ENCODE peak calls at places on chromosomes 5 and 9, in five cellular contexts. X is neural crest cell, N is retina, C is cardiac septum, A is caudate nucleus. M is an unnamed sample.

GRCh38 chr5:93164690-93165089 is 416.3 kb downstream of the NR2F1-AS1 start:
- DNase-seq in X (no peak), N (no peak), C (no peak), A (no peak), M (peak; percentile 29)

GRCh38 chr5:125316913-125317545 is 570.6 kb upstream of the ZNF608 start:
- DNase-seq in X (no peak), N (no peak), C (no peak), A (no peak), M (peak; percentile 50)

GRCh38 chr5:138752341-138752950 is 779 bp upstream of the CTNNA1 start:
- DNase-seq in X (no peak), N (peak; percentile 32), C (no peak), A (no peak), M (peak; percentile 68)

GRCh38 chr9:86072393-86073016 is 26.9 kb downstream of the GOLM1 start:
- DNase-seq in X (no peak), N (no peak), C (no peak), A (no peak), M (no peak)

GRCh38 chr9:93093081-93093448 is 3.0 kb upstream of the CARD19 start:
- DNase-seq in X (no peak), N (no peak), C (no peak), A (no peak), M (peak; percentile 65)

GRCh38 chr9:131677051-131677444 is 62.8 kb downstream of the RAPGEF1 start:
- DNase-seq in X (no peak), N (no peak), C (no peak), A (no peak), M (no peak)

GRCh38 chr5:28374492-28374934 is 1336.1 kb upstream of the CDH9 start:
- DNase-seq in X (no peak), N (no peak), C (no peak), A (no peak), M (no peak)

GRCh38 chr5:150598821-150599273 is 41.6 kb upstream of the SYNPO start:
- DNase-seq in X (no peak), N (no peak), C (no peak), A (no peak), M (no peak)

GRCh38 chr5:55509768-55510522 is 24.8 kb downstream of the PLPP1 start:
- DNase-seq in X (no peak), N (no peak), C (no peak), A (no peak), M (peak; percentile 43)

GRCh38 chr9:106487256-106487655 is 375.7 kb upstream of the ZNF462 start:
- DNase-seq in X (no peak), N (no peak), C (no peak), A (peak; percentile 31), M (no peak)

GRCh38 chr9:136242908-136243525 is 2.6 kb downstream of the QSOX2 start:
- DNase-seq in X (no peak), N (no peak), C (no peak), A (no peak), M (no peak)

GRCh38 chr9:134049236-134049635 is 18.6 kb downstream of the BRD3 start:
- DNase-seq in X (no peak), N (no peak), C (peak; percentile 88), A (no peak), M (no peak)

GRCh38 chr9:113361304-113362018 is 12.1 kb downstream of the BSPRY start:
- DNase-seq in X (no peak), N (no peak), C (peak; percentile 14), A (no peak), M (no peak)

GRCh38 chr9:33524431-33524947 is 438 bp downstream of the ANKRD18B start:
- DNase-seq in X (peak; percentile 13), N (peak; percentile 74), C (no peak), A (no peak), M (peak; percentile 47)

GRCh38 chr5:1270933-1271914 is 23.6 kb downstream of the TERT start:
- DNase-seq in X (no peak), N (no peak), C (no peak), A (no peak), M (no peak)

GRCh38 chr9:20243866-20244647 is 378.2 kb downstream of the MLLT3 start:
- DNase-seq in X (no peak), N (no peak), C (no peak), A (no peak), M (peak; percentile 52)

GRCh38 chr9:4553951-4554381 is 63.7 kb downstream of the SLC1A1 start:
- DNase-seq in X (no peak), N (no peak), C (no peak), A (no peak), M (no peak)

GRCh38 chr9:74610523-74611061 is 113.5 kb downstream of the RORB start:
- DNase-seq in X (no peak), N (no peak), C (no peak), A (no peak), M (no peak)

GRCh38 chr5:143494162-143494561 is 90.7 kb upstream of the NR3C1 start:
- DNase-seq in X (no peak), N (no peak), C (no peak), A (no peak), M (no peak)

GRCh38 chr9:37618817-37619216 is 26.4 kb upstream of the TOMM5 start:
- DNase-seq in X (no peak), N (no peak), C (no peak), A (no peak), M (no peak)